ENCODE peak calls at places on chromosomes 13 and 19, in seven cellular contexts. L, S, R, H, V, Z and N are unnamed samples.

GRCh38 chr13:19663416-19663979 is 30.0 kb downstream of the MPHOSPH8 start:
- DNase-seq in L (no peak), Z (no peak), S (no peak), H (no peak), R (no peak), V (no peak), N (no peak)

GRCh38 chr13:40179421-40179820 is 487.0 kb downstream of the FOXO1 start:
- DNase-seq in L (no peak), Z (no peak), R (no peak), S (no peak), V (no peak), H (no peak), N (no peak)

GRCh38 chr13:65725001-65725400 is 1505.1 kb downstream of the PCDH9 start:
- DNase-seq in L (no peak), Z (no peak), R (no peak), H (no peak), V (no peak), S (no peak), N (no peak)

GRCh38 chr13:89746554-89746953 is 1600.9 kb upstream of the MIR17HG start:
- DNase-seq in V (no peak), L (no peak), S (no peak), H (no peak), R (no peak), Z (no peak), N (no peak)

GRCh38 chr13:33132644-33133440 is 116.6 kb downstream of the KL start:
- DNase-seq in H (no peak), V (no peak), R (no peak), S (no peak), Z (no peak), L (no peak), N (no peak)

GRCh38 chr13:114111577-114111976 is 20.8 kb downstream of the RASA3 start:
- DNase-seq in L (no peak), Z (peak; percentile 68), R (no peak), V (peak; percentile 87), H (no peak), S (peak; percentile 56), N (no peak)

GRCh38 chr13:40063278-40063698 is 407.8 kb downstream of the COG6 start:
- DNase-seq in V (no peak), Z (no peak), R (no peak), L (no peak), H (no peak), S (no peak), N (no peak)

GRCh38 chr13:59834801-59835200 is 328.9 kb downstream of the DIAPH3 start:
- DNase-seq in H (no peak), R (no peak), L (no peak), V (no peak), S (no peak), Z (peak; percentile 13), N (no peak)

GRCh38 chr19:33444993-33445751 is 71.7 kb downstream of the CEBPG start:
- DNase-seq in L (no peak), S (peak; percentile 40), Z (no peak), H (no peak), R (peak; percentile 16), V (no peak), N (no peak)

GRCh38 chr19:28535352-28535775 is 677.6 kb downstream of the UQCRFS1 start:
- DNase-seq in Z (no peak), S (no peak), H (no peak), V (no peak), L (no peak), R (no peak), N (no peak)
- TF ChIP-seq CTCF in Z (no peak), S (no peak), H (no peak), V (no peak), L (no peak), R (no peak), N (no peak)

DNA sequence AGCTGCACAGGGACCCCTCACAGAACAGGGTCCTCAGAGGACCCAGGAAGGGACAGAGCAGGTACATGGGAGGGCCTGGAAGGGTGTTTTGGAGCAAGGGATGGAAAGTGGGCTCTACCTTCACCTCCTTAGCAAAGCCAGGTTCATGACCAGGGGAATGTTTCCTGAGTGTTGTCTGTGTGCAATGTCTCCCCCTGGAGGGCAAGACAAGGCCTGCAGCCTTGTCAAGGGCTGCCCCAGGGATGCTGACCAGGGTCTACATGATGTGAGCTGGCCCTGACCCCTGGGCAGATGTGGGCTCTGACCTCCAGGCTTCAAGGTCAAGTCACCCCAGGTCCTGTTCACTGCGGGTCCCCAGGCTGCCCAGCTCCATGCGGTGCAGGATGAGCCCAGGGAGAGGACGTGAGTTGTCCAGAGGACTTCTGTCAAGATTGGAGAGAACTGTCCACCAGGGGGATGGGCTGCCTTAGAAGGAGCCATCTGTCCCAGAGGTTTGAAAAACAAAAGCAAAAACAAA is 1.0 kb upstream of the CEACAM1 start:
- DNase-seq in H (peak; percentile 84), R (no peak), V (no peak), L (peak; percentile 90), Z (no peak), S (no peak), N (peak; percentile 80)
- TF ChIP-seq CTCF in H (peak; percentile 94), R (peak; percentile 82), V (peak; percentile 87), L (peak; percentile 92), Z (peak; percentile 93), S (peak; percentile 72), N (peak; percentile 92)

GRCh38 chr19:12346896-12347295 is 13.5 kb upstream of the ZNF563 start:
- DNase-seq in S (no peak), H (peak; percentile 60), Z (no peak), L (peak; percentile 23), V (no peak), R (no peak), N (no peak)
- TF ChIP-seq CTCF in S (no peak), H (peak; percentile 71), Z (no peak), L (no peak), V (no peak), R (no peak), N (no peak)

GRCh38 chr13:107392205-107392604 is 823.1 kb downstream of the LIG4 start:
- DNase-seq in Z (no peak), V (no peak), H (no peak), L (no peak), R (no peak), S (no peak), N (no peak)
- TF ChIP-seq CTCF in Z (no peak), V (no peak), H (no peak), L (no peak), R (no peak), S (no peak), N (no peak)

GRCh38 chr19:49430172-49430677 is 5.0 kb downstream of the GFY start:
- DNase-seq in L (no peak), V (no peak), Z (no peak), S (no peak), H (no peak), R (no peak), N (no peak)

GRCh38 chr19:49428547-49429451 is 3.6 kb downstream of the GFY start:
- DNase-seq in V (no peak), L (no peak), Z (no peak), H (no peak), S (no peak), R (no peak), N (no peak)

GRCh38 chr19:49431330-49431749 is 6.2 kb downstream of the GFY start:
- DNase-seq in R (no peak), S (no peak), H (no peak), V (no peak), Z (no peak), L (no peak), N (no peak)

GRCh38 chr19:49432141-49433073 is 7.2 kb downstream of the GFY start:
- DNase-seq in H (no peak), S (no peak), Z (no peak), V (no peak), R (no peak), L (peak; percentile 63), N (no peak)

DNA sequence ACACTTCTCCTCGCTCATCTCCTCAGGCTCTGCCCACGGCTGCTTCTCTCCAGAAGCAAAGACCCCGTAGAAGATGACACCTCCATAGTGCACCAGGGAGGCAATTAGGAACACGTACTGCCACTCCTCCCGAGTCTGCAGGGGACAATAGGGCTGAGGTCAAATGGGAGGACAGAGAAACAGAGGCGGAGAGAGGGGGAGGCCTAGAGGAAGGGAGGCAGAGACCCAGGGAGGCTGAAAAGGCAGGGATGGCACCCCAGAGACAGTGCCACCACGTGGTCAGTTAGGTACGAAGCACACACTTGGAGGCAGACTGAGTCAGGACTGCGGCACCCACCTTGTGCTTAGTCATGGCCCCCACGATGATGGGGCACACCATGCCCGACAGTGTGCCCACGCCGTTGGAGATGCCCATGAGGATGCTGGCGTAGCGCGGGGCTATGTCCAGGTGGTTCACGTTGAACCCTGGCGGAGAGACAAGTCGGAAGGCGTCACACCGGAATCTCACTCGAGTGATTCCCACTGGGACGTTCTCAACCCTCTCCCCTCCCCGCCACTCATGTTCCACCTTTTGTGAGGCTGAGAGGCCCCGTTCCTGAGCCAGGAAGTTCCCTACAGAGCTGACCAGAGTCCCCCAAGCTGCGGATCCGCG is 5.6 kb downstream of the GFY start:
- DNase-seq in H (peak; percentile 79), V (no peak), L (no peak), S (no peak), R (no peak), Z (no peak), N (no peak)
- TF ChIP-seq CTCF in H (peak; percentile 75), V (peak; percentile 16), L (no peak), S (no peak), R (peak; percentile 25), Z (peak; percentile 18), N (peak; percentile 32)